ENCODE peak calls at places on chromosomes 12 and 14, in nine cellular contexts. S is cardiac muscle cell; G is stimulated activated effector memory CD8-positive, alpha-beta T cell treated with anti-CD3 and anti-CD28 coated beads, Interleukin-12 subunit alpha, Interleukin-12 subunit beta, amount 100 ng/mL, for 72 hours; P is iPS DF 6.9; M is T47D; K is activated CD4-positive, alpha-beta T cell treated with anti-CD3 and anti-CD28 coated beads, Interleukin-2, amount 50 U/mL, for 1 hour; A is astrocyte of the cerebellum; Q is Daoy; O is GM04504. R is an unnamed sample.

GRCh38 chr14:62736426-62737043 is 308.7 kb downstream of the KCNH5 start:
- DNase-seq in G (no peak), Q (no peak), P (no peak), M (no peak), A (peak), S (no peak), O (no peak), K (no peak), R (no peak)

GRCh38 chr12:29921307-29921706 is 137.6 kb upstream of the TMTC1 start:
- DNase-seq in M (no peak), A (no peak), O (no peak), G (no peak), S (peak), K (no peak), P (no peak), Q (peak), R (no peak)

GRCh38 chr12:24039113-24039525 is 89.6 kb upstream of the SOX5 start:
- DNase-seq in A (peak), P (no peak), S (peak), K (no peak), Q (peak), G (no peak), M (no peak), O (no peak), R (no peak)

GRCh38 chr14:99177046-99177655 is 94.8 kb downstream of the BCL11B start:
- DNase-seq in S (no peak), O (no peak), G (no peak), K (no peak), P (no peak), A (no peak), Q (no peak), M (no peak), R (no peak)

GRCh38 chr14:26597136-26598080 is at the start of gene NOVA1:
- DNase-seq in M (no peak), K (no peak), P (no peak), G (no peak), A (no peak), S (peak), O (no peak), Q (peak), R (no peak)

GRCh38 chr12:52191841-52192791 is at the start of gene KRT80:
- DNase-seq in M (peak), O (peak), A (peak), P (no peak), G (no peak), S (peak), K (peak), Q (peak), R (no peak)

GRCh38 chr14:54208751-54209150 is 188.1 kb upstream of the CDKN3 start:
- DNase-seq in K (no peak), M (no peak), Q (no peak), P (no peak), G (no peak), A (no peak), O (no peak), S (no peak), R (no peak)

GRCh38 chr12:123270380-123271181 is 1.1 kb downstream of the CDK2AP1 start:
- DNase-seq in Q (peak), O (peak), S (peak), M (peak), K (no peak), P (no peak), G (peak), A (no peak), R (no peak)

GRCh38 chr12:116880213-116880816 is 926 bp downstream of the HRK start:
- DNase-seq in A (no peak), K (no peak), M (no peak), S (peak), P (no peak), G (no peak), Q (no peak), O (no peak), R (no peak)

GRCh38 chr14:55130194-55130550 is 1.1 kb downstream of the LGALS3 start:
- DNase-seq in O (peak), S (peak), G (no peak), A (no peak), Q (peak), P (no peak), K (no peak), M (peak), R (no peak)

GRCh38 chr14:102479777-102480176 is 29.8 kb downstream of the ANKRD9 start:
- DNase-seq in G (no peak), O (no peak), K (no peak), A (no peak), P (no peak), Q (no peak), M (no peak), S (no peak), R (no peak)

GRCh38 chr14:73742520-73743238 is 28.5 kb upstream of the PNMA1 start:
- DNase-seq in G (no peak), M (no peak), K (no peak), P (no peak), Q (no peak), A (no peak), O (no peak), S (no peak), R (no peak)

GRCh38 chr14:105217764-105218163 is 30.6 kb upstream of the BTBD6 start:
- DNase-seq in O (no peak), P (no peak), Q (no peak), A (no peak), M (no peak), K (no peak), S (no peak), G (no peak), R (no peak)

GRCh38 chr14:92666251-92666650 is 82.2 kb downstream of the LGMN start:
- DNase-seq in K (no peak), M (no peak), O (no peak), A (no peak), G (no peak), P (no peak), S (no peak), Q (no peak), R (no peak)

GRCh38 chr12:13982010-13982409 is 608 bp upstream of the GRIN2B start:
- DNase-seq in P (peak), O (no peak), M (no peak), A (no peak), Q (peak), G (no peak), K (no peak), S (no peak), R (no peak)

GRCh38 chr12:11963841-11964471 is 106.8 kb upstream of the BCL2L14 start:
- DNase-seq in P (no peak), A (no peak), S (no peak), Q (no peak), G (no peak), O (no peak), K (no peak), M (no peak), R (no peak)

GRCh38 chr12:128974881-128975280 is 121.6 kb downstream of the GLT1D1 start:
- DNase-seq in K (no peak), A (no peak), Q (no peak), P (no peak), S (no peak), G (no peak), O (no peak), M (no peak), R (no peak)

GRCh38 chr12:113070117-113070906 is 13.8 kb downstream of the DTX1 start:
- DNase-seq in A (no peak), Q (peak), O (no peak), P (no peak), G (peak), M (no peak), S (no peak), K (no peak), R (peak)

GRCh38 chr14:32761381-32761968 is 177.2 kb upstream of the NPAS3 start:
- DNase-seq in S (peak), K (no peak), A (no peak), O (peak), M (no peak), G (no peak), P (no peak), Q (peak), R (no peak)

GRCh38 chr12:19129121-19129485 is 430 bp upstream of the PLEKHA5 start:
- DNase-seq in Q (no peak), O (no peak), K (no peak), A (no peak), G (no peak), M (peak), P (no peak), S (no peak), R (no peak)

GRCh38 chr14:34227834-34228662 is 234.0 kb downstream of the SPTSSA start:
- DNase-seq in Q (peak), O (peak), S (peak), K (peak), P (peak), A (peak), G (peak), M (peak), R (peak)

GRCh38 chr14:95527392-95528002 is 7.4 kb upstream of the GLRX5 start:
- DNase-seq in S (peak), O (no peak), P (no peak), A (no peak), M (peak), Q (peak), K (peak), G (no peak), R (no peak)

GRCh38 chr12:27063250-27063851 is 19.0 kb downstream of the C12orf71 start:
- DNase-seq in Q (no peak), P (no peak), S (no peak), O (no peak), K (no peak), A (no peak), M (no peak), G (no peak), R (no peak)

GRCh38 chr12:106227641-106228319 is 20.0 kb downstream of the CKAP4 start:
- DNase-seq in Q (peak), M (no peak), A (no peak), P (no peak), G (no peak), S (peak), O (no peak), K (peak), R (peak)

GRCh38 chr12:41910578-41911331 is 233.9 kb downstream of the GXYLT1 start:
- DNase-seq in O (no peak), K (no peak), P (no peak), S (no peak), G (no peak), Q (no peak), A (no peak), M (no peak), R (no peak)